ENCODE peak calls at places on chromosomes 6 and 20, in nine cellular contexts. X is HTR-8/SVneo, B is neuronal stem cell, L is NCI-H774, K is GM12865, V is KG1, J is WTC11, P is fibroblast of the aortic adventitia, O is lung. G is an unnamed sample.

GRCh38 chr20:36861875-36862801 is 13.8 kb upstream of the TLDC2 start:
- DNase-seq in X (peak), B (no peak), L (no peak), K (no peak), V (no peak), J (peak), P (peak), O (peak), G (peak)

GRCh38 chr6:41637179-41638001 is 878 bp upstream of the MDFI start:
- DNase-seq in X (peak), B (no peak), L (no peak), K (no peak), V (no peak), J (peak), P (no peak), O (no peak), G (peak)

GRCh38 chr6:79947191-79948173 is at the start of gene ELOVL4:
- DNase-seq in X (peak), B (peak), L (peak), K (peak), V (no peak), J (peak), P (peak), O (no peak), G (no peak)

GRCh38 chr6:133820208-133820607 is 68.7 kb upstream of the TCF21 start:
- DNase-seq in X (no peak), B (peak), L (no peak), K (no peak), V (no peak), J (no peak), P (no peak), O (no peak), G (no peak)

GRCh38 chr6:35602133-35602946 is 86.4 kb downstream of the FKBP5 start:
- DNase-seq in X (no peak), B (no peak), L (peak), K (peak), V (no peak), J (no peak), P (peak), O (no peak), G (no peak)

GRCh38 chr20:25005661-25006060 is 13.1 kb upstream of the APMAP start:
- DNase-seq in X (no peak), B (no peak), L (no peak), K (no peak), V (no peak), J (no peak), P (no peak), O (no peak), G (no peak)

GRCh38 chr20:44496976-44497375 is 21.3 kb downstream of the TTPAL start:
- DNase-seq in X (peak), B (no peak), L (no peak), K (peak), V (no peak), J (no peak), P (peak), O (no peak), G (peak)

GRCh38 chr6:14212020-14212419 is 94.4 kb downstream of the CD83 start:
- DNase-seq in X (no peak), B (no peak), L (no peak), K (no peak), V (no peak), J (no peak), P (no peak), O (no peak), G (peak)

GRCh38 chr6:108921547-108922331 is 73.5 kb downstream of the ARMC2 start:
- DNase-seq in X (no peak), B (no peak), L (peak), K (peak), V (no peak), J (no peak), P (peak), O (no peak), G (peak)